ENCODE peak calls at places on chromosomes 7 and 10, in eight cellular contexts. H is stomach, F is IMR-90, L is body of pancreas, X is transverse colon, P is sigmoid colon, K is prostate gland, D is GM12891. G is an unnamed sample.

GRCh38 chr7:130921391-130922180 is 187.6 kb upstream of the KLF14 start:
- DNase-seq in H (peak), L (peak), D (no peak), F (peak), K (peak), P (peak), X (peak), G (no peak)

GRCh38 chr7:29005829-29006228 is 47.7 kb upstream of the TRIL start:
- DNase-seq in F (peak), P (no peak), K (no peak), X (no peak), H (no peak), L (no peak), D (no peak), G (no peak)

GRCh38 chr7:74449809-74450397 is 3.8 kb upstream of the GTF2IRD1 start:
- DNase-seq in X (peak), P (no peak), F (peak), D (peak), L (peak), H (peak), K (peak), G (peak)

GRCh38 chr10:34121125-34121973 is 693.7 kb downstream of the PARD3 start:
- DNase-seq in F (no peak), P (no peak), L (no peak), X (no peak), D (no peak), K (no peak), H (no peak), G (no peak)

GRCh38 chr7:24573554-24574338 is 494 bp downstream of the PALS2 start:
- DNase-seq in H (peak), P (peak), X (peak), L (peak), K (peak), F (peak), D (peak), G (peak)

GRCh38 chr10:87045434-87045938 is 25.4 kb downstream of the FAM25A start:
- DNase-seq in P (no peak), K (no peak), L (no peak), H (no peak), F (no peak), D (no peak), X (no peak), G (no peak)

GRCh38 chr10:117662790-117663540 is 120.4 kb downstream of the EMX2 start:
- DNase-seq in P (no peak), H (no peak), L (no peak), F (no peak), D (no peak), K (no peak), X (no peak), G (no peak)

GRCh38 chr7:44750921-44751571 is 2.4 kb downstream of the ZMIZ2 start:
- DNase-seq in L (peak), F (peak), X (peak), D (peak), H (no peak), P (no peak), K (no peak), G (no peak)

GRCh38 chr7:138125598-138126111 is 49.4 kb downstream of the AKR1D1 start:
- DNase-seq in P (no peak), H (no peak), L (no peak), K (no peak), X (no peak), D (no peak), F (peak), G (no peak)

GRCh38 chr10:16933799-16934198 is 116.6 kb upstream of the RSU1 start:
- DNase-seq in L (no peak), H (no peak), P (peak), K (no peak), X (no peak), F (no peak), D (no peak), G (no peak)

GRCh38 chr7:105521027-105521730 is 892 bp downstream of the PUS7 start:
- DNase-seq in L (peak), F (peak), D (peak), X (peak), P (peak), K (peak), H (peak), G (peak)
- TF ChIP-seq POLR2A in L (no peak), F (no peak), D (no peak), X (no peak), P (no peak), K (no peak), H (no peak), G (no peak)

DNA sequence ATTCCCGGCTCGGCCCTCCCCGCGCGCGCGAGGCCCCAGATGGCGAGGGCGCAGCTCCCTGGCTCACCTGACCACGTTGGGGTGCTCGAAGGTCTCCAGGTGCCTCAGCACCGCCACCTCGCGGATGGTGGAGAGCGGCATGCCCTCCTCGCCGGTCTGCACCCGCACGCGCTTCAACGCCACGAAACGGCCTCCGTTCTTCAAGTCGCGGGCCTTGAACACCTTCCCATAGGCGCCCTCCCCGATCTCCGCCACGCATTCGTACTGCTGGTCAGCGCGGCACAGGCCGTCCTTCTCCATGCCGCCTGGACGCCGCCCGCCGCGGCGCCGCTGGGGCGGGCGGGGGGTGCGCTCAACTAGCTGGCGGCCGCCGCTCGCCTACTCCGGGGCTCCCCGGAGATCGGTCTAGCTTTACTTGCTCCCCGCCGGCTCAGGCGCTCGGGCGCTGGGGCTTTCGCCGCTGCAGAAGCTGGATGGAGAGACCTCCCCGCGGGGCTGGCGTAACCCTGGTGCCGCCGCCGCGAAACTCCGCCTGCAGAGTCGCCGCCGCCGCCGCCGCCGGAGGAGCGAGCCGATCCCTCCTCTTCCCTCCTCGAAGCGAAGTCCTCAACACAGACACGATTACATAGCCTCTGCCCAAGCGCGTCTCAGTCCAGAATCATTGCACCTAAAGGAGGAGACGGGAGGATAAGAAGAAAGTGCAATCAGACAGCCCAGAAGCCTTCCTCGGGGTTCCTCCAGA is 3.2 kb downstream of the CDK6 start:
- DNase-seq in F (peak), H (peak), P (peak), L (peak), K (peak), D (no peak), X (peak), G (peak)
- TF ChIP-seq POLR2A in F (peak), H (no peak), P (no peak), L (no peak), K (peak), D (no peak), X (peak), G (no peak)

DNA sequence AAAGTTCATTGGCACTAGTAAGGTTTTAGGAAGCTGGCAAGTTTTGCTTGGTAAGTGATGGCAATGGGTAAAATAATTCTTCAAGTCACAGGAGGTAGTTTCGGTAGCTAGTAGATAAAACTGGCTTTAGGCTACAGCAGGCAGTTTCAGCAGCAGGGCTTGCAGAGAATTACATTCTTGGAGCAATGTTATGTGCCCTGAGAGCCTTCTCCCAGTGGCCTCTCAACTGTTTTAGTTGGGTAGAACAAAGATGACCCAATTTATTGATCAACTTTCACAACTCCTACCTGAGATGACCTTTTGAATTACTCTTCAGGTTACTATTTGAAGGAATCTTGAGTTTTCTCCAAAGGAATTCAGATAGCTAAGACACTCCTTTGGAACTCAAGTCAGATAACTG is 16.4 kb upstream of the NFE2L3 start:
- DNase-seq in P (no peak), H (no peak), K (no peak), X (no peak), L (no peak), D (no peak), F (no peak), G (no peak)
- TF ChIP-seq POLR2A in P (no peak), H (no peak), K (no peak), X (no peak), L (no peak), D (no peak), F (no peak), G (no peak)

GRCh38 chr7:121331048-121331447 is 2.2 kb downstream of the WNT16 start:
- DNase-seq in D (no peak), P (no peak), L (no peak), H (no peak), X (no peak), K (no peak), F (no peak), G (no peak)

GRCh38 chr7:121327671-121328070 is 1.1 kb upstream of the WNT16 start:
- DNase-seq in P (no peak), D (no peak), L (no peak), X (no peak), H (no peak), F (no peak), K (no peak), G (no peak)

GRCh38 chr7:121329460-121330052 is 756 bp downstream of the WNT16 start:
- DNase-seq in X (peak), D (peak), P (no peak), L (peak), F (no peak), H (peak), K (no peak), G (no peak)

GRCh38 chr7:121330053-121330833 is 1.4 kb downstream of the WNT16 start:
- DNase-seq in F (no peak), H (no peak), P (no peak), L (no peak), K (no peak), D (no peak), X (no peak), G (no peak)

DNA sequence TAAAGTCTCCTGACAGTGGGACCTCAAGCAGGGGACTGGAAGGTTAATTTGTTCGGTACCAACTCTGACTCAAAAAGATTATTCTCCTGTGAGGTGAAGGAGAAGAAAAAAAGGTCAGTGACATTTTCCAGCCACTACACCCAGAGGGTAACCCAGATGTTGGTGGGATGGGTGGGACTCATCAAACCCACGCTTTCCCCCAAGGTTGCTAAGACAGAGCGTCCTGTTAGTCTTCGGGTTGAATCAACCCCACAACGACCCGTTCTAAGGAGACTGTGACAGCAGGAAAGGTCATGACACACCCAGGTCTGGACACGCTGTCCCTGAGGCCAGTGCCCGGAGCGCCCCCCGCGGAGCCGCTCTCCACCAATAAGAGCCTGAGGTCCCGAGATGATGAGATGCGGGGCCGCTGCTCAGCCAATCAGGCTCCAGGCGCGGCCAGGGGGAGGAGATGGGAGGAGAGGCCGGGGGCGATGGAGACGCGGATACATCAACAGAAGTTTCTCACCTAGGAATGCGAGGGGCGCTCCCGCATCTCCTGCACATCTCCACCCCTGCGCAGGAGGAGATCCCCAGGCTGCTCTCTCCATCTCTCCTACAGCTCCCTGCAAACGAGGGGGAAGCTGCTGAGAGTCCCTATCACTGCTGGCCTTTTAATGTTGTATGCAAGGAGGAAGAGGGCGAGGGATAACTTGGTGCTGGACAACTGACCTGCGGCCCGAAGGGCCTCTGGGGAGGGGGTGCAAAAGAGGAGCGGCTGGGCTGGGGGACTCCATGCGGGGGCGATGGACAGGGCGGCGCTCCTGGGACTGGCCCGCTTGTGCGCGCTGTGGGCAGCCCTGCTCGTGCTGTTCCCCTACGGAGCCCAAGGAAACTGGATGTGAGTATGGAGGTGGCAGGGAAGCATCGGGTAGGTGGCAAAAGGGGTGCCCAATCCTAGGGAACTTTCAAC is at the start of gene WNT16:
- DNase-seq in X (no peak), H (no peak), F (no peak), P (no peak), D (peak), K (no peak), L (no peak), G (no peak)
- TF ChIP-seq POLR2A in X (no peak), H (no peak), F (no peak), P (no peak), D (no peak), K (no peak), L (no peak), G (no peak)

GRCh38 chr10:68955786-68956532 is at the start of gene DDX21:
- DNase-seq in P (peak), D (peak), X (peak), K (peak), F (peak), L (peak), H (peak), G (peak)
- TF ChIP-seq POLR2A in P (peak), D (peak), X (peak), K (peak), F (peak), L (no peak), H (no peak), G (peak)

GRCh38 chr10:14782691-14783363 is 8.1 kb upstream of the FAM107B start:
- DNase-seq in K (no peak), P (no peak), H (no peak), D (no peak), L (no peak), X (peak), F (no peak), G (no peak)
- TF ChIP-seq POLR2A in K (no peak), P (no peak), H (no peak), D (no peak), L (no peak), X (no peak), F (no peak), G (no peak)

DNA sequence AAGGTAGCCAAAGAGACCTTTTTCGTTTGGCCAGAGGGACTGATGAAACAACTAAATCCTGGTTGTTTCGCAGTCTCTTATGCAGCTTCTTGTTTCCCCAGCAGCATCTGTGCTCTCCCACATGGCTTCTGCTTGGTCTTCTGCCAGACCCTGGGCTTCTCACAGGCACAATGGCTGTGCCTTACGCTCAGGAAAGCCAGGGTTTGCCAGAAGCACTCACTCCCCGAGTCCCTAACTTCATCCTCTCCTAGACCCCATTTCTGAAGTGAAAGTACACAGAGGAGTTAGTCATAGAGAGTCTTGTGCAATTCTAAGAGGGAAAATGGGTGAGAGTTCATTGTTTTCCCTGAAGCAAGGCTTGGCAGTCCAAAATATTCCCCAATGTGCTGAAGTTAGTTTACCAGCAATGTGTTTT is 121.7 kb downstream of the EVX1 start:
- DNase-seq in L (peak), K (peak), P (peak), D (no peak), F (peak), H (peak), X (peak), G (no peak)
- TF ChIP-seq POLR2A in L (no peak), K (no peak), P (no peak), D (no peak), F (no peak), H (no peak), X (no peak), G (no peak)

DNA sequence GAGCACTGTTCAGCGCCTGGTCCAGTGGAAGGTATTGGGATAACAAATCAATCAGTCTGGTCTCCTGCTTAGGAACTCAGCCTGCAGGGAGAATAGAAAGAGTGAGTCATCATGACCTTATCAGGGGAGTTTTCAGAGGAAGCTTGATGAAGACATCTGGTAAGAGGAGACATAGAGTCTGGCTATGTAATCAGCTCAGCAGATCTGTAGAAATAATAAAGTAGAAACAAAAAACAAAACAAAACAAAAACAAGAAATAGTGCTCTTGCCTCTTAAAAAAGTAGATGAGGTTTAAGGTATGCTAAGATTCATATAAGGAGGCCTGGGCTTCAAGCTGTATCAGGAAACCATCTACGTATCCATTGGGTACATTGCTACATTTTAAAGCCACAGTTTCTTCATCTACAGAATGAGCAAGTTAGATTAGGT is 14.4 kb downstream of the TAS2R41 start:
- DNase-seq in K (no peak), H (no peak), X (no peak), L (no peak), P (no peak), D (no peak), F (peak), G (no peak)
- TF ChIP-seq POLR2A in K (no peak), H (no peak), X (no peak), L (no peak), P (no peak), D (no peak), F (no peak), G (no peak)

DNA sequence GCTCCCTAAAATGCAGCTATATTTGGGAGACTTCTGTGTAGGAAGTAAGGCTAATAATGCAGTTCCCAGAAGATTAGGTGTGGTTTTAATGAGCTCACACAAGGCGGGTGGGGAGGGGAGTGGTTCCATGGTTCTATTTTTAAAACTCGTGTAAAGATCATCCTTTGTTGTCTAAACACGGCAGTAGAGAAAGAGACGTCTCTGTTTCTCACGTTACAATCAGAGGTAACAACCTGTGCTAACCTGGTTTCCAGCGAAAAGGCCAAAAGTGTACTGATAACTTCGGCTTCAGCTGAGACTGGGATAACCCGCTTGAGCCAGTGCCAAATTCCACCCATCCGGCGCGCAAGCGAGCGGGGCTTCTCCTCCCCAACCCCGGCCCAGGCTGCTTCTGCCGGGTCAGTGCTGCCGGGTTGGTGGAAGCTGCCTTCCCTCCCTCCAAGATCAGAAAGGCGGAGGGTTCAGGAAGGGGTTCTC is 2.5 kb upstream of the MAP3K8 start:
- DNase-seq in K (no peak), L (no peak), D (no peak), F (no peak), X (peak), P (no peak), H (peak), G (no peak)
- TF ChIP-seq POLR2A in K (no peak), L (no peak), D (no peak), F (no peak), X (peak), P (no peak), H (no peak), G (no peak)

GRCh38 chr10:110494532-110494931 is 3.2 kb upstream of the DUSP5 start:
- DNase-seq in L (no peak), D (no peak), K (no peak), H (no peak), P (no peak), F (peak), X (no peak), G (no peak)

GRCh38 chr10:110497438-110498086 is at the start of gene DUSP5:
- DNase-seq in L (peak), D (peak), X (peak), P (peak), H (peak), K (peak), F (peak), G (peak)

GRCh38 chr10:110495731-110496552 is 1.8 kb upstream of the DUSP5 start:
- DNase-seq in H (peak), P (peak), K (no peak), X (peak), D (no peak), F (peak), L (peak), G (peak)

GRCh38 chr10:110498087-110498981 is 627 bp downstream of the DUSP5 start:
- DNase-seq in L (peak), X (peak), P (peak), F (peak), H (peak), K (no peak), D (no peak), G (peak)

GRCh38 chr10:110496553-110497437 is 912 bp upstream of the DUSP5 start:
- DNase-seq in P (no peak), X (no peak), D (no peak), F (no peak), L (no peak), H (no peak), K (no peak), G (peak)
- TF ChIP-seq POLR2A in P (no peak), X (no peak), D (no peak), F (peak), L (no peak), H (no peak), K (no peak), G (no peak)

G was measured in erythroblast.